ENCODE peak calls at places on chromosome X, in eight cellular contexts. I, O, S, A, G, J, H and Y are unnamed samples.
A peak's percentile ranks its signal among the peaks of the same experiment; 100 is the strongest.

GRCh38 chrX:106201502-106202178 is 33.5 kb downstream of the PWWP3B start:
- DNase-seq in O (no peak), H (no peak), I (no peak), S (no peak), G (no peak), A (no peak), J (no peak), Y (no peak)

GRCh38 chrX:129678176-129678880 is 23.6 kb upstream of the APLN start:
- DNase-seq in A (peak; percentile 14), J (peak; percentile 55), H (peak; percentile 44), O (peak; percentile 91), G (peak; percentile 62), S (peak; percentile 63), I (peak; percentile 22), Y (no peak)

GRCh38 chrX:132489256-132490085 is 633 bp upstream of the MBNL3 start:
- DNase-seq in H (peak; percentile 53), J (peak; percentile 78), S (peak; percentile 70), A (peak; percentile 12), I (peak; percentile 1), O (peak; percentile 91), G (peak; percentile 58), Y (peak; percentile 65)

GRCh38 chrX:141839856-141840255 is 1.7 kb downstream of the MAGEC3 start:
- DNase-seq in A (no peak), H (no peak), I (no peak), S (no peak), J (no peak), O (no peak), G (no peak), Y (no peak)

GRCh38 chrX:45743906-45744625 is 543.4 kb upstream of the DIPK2B start:
- DNase-seq in A (no peak), I (peak; percentile 15), G (peak; percentile 15), O (no peak), S (no peak), H (no peak), J (no peak), Y (peak; percentile 45)

GRCh38 chrX:40107291-40108083 is 9.7 kb upstream of the BCOR start:
- DNase-seq in H (peak; percentile 57), O (peak; percentile 90), A (peak; percentile 36), I (peak; percentile 40), J (peak; percentile 71), S (peak; percentile 87), G (peak; percentile 68), Y (no peak)

GRCh38 chrX:120839506-120839905 is 36.2 kb downstream of the CT47B1 start:
- DNase-seq in A (no peak), S (no peak), H (no peak), O (no peak), G (peak; percentile 64), J (no peak), I (peak; percentile 58), Y (peak; percentile 3)

GRCh38 chrX:126342859-126343258 is 176.8 kb upstream of the DCAF12L2 start:
- DNase-seq in H (no peak), J (peak; percentile 69), O (no peak), A (no peak), G (no peak), I (no peak), S (no peak), Y (no peak)

GRCh38 chrX:28120076-28120475 is 138.8 kb upstream of the DCAF8L1 start:
- DNase-seq in I (no peak), S (no peak), J (no peak), A (no peak), O (no peak), G (no peak), H (no peak), Y (peak; percentile 44)

GRCh38 chrX:106726485-106727437 is at the start of gene RNF128:
- DNase-seq in J (peak; percentile 72), A (peak; percentile 3), O (peak; percentile 83), S (peak; percentile 36), I (no peak), H (no peak), G (peak; percentile 62), Y (peak; percentile 42)

GRCh38 chrX:34656842-34657780 is at the start of gene TMEM47:
- DNase-seq in S (peak; percentile 80), A (peak; percentile 73), G (peak; percentile 84), I (peak; percentile 83), H (peak; percentile 78), J (peak; percentile 71), O (peak; percentile 92), Y (no peak)

GRCh38 chrX:103552236-103552635 is 32.9 kb upstream of the RAB40A start:
- DNase-seq in H (no peak), J (no peak), A (no peak), G (no peak), O (no peak), I (no peak), S (no peak), Y (no peak)

GRCh38 chrX:85359051-85359450 is 20.4 kb downstream of the POF1B start:
- DNase-seq in S (no peak), H (no peak), A (no peak), I (no peak), J (no peak), G (no peak), O (no peak), Y (no peak)

GRCh38 chrX:75786290-75786689 is 1.2 kb upstream of the MAGEE2 start:
- DNase-seq in S (no peak), G (no peak), A (no peak), H (no peak), O (no peak), I (no peak), J (no peak), Y (peak; percentile 13)

GRCh38 chrX:39301041-39301440 is 499.8 kb downstream of the MID1IP1 start:
- DNase-seq in I (no peak), S (no peak), A (no peak), H (no peak), J (no peak), G (no peak), O (no peak), Y (no peak)

DNA sequence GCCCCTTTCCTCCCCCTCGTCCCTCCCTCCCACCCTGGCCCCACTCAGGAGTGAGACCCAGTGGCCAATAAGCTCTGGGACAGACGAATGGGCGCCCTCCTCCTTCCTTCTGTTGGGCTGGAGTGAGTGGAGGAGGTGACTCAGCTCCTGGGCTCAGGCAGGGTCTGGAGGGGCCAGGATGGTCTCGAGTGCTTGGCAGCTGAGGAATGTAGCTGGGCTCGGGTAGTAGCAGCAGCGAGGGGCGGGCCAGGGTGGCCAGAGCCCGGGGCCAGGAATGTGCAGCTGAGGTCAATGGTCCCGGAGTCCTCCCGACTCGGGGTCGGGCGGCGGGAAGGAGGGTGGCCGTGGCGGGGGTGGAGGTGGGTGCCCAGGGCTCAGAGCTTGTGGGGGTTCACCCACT is 15.0 kb downstream of the G6PD start:
- DNase-seq in S (peak; percentile 81), G (peak; percentile 38), O (no peak), J (no peak), A (no peak), H (no peak), I (no peak), Y (no peak)
- H3K4me1 ChIP-seq in S (no peaks in the 10 kb centered on the region), G (no peaks in the 10 kb centered on the region), O (peaks cover 10% of the 10 kb centered on the region), J (peaks cover 17% of the 10 kb centered on the region), A (peaks cover 4% of the 10 kb centered on the region), H (peaks cover 5% of the 10 kb centered on the region), I (peaks cover 4% of the 10 kb centered on the region), Y (peaks cover 8% of the 10 kb centered on the region)

DNA sequence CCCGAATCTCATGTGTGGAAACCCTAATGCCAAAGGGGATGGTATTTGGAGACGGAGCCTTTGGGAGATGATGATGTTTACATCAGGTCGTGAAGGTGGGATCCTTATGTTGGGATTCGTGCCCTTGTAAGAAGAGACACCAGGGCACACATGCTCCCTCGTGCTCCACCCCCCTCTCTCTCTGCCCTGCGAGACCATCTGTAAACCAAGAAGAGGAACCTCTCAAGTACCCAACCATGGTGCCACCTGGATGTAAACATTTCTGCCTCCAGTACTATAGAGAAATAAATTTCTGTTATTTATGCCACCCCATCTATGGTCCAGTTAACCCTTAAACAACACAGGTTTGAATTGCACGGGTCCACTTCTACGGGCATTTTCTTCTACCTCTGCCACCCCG is 179.4 kb downstream of the DHRSX start:
- DNase-seq in I (no peak), O (no peak), G (no peak), H (no peak), J (no peak), A (no peak), S (no peak), Y (no peak)
- H3K27ac ChIP-seq in I (no peak overlapping the region), O (peak overlapping the region; percentile 85), G (no peak overlapping the region), H (peak overlapping the region; percentile 82), J (peak overlapping the region; percentile 77), A (peak overlapping the region; percentile 60), S (no peak overlapping the region), Y (no peak overlapping the region)

GRCh38 chrX:148537556-148538182 is 37.3 kb downstream of the AFF2 start:
- DNase-seq in O (no peak), G (no peak), A (no peak), J (no peak), I (no peak), H (no peak), S (no peak), Y (no peak)

GRCh38 chrX:148535639-148536038 is 35.2 kb downstream of the AFF2 start:
- DNase-seq in H (no peak), A (no peak), O (no peak), I (no peak), G (peak; percentile 49), J (no peak), S (no peak), Y (no peak)

GRCh38 chrX:148540114-148540513 is 39.7 kb downstream of the AFF2 start:
- DNase-seq in A (no peak), I (no peak), S (no peak), J (no peak), H (no peak), G (no peak), O (no peak), Y (no peak)

GRCh38 chrX:148538582-148538981 is 38.2 kb downstream of the AFF2 start:
- DNase-seq in H (no peak), O (no peak), S (no peak), I (no peak), A (no peak), J (no peak), G (no peak), Y (no peak)

GRCh38 chrX:148536961-148537360 is 36.5 kb downstream of the AFF2 start:
- DNase-seq in J (no peak), A (no peak), G (peak; percentile 34), O (no peak), S (no peak), I (no peak), H (no peak), Y (no peak)
- H3K4me1 ChIP-seq in J (no peaks in the 10 kb centered on the region), A (no peaks in the 10 kb centered on the region), G (peaks cover 13% of the 10 kb centered on the region), O (no peaks in the 10 kb centered on the region), S (no peaks in the 10 kb centered on the region), I (no peaks in the 10 kb centered on the region), H (no peaks in the 10 kb centered on the region), Y (no peaks in the 10 kb centered on the region)

GRCh38 chrX:43655961-43656494 is at the start of gene MAOA:
- DNase-seq in J (peak; percentile 87), A (peak; percentile 55), O (peak; percentile 89), G (no peak), H (peak; percentile 59), I (peak; percentile 59), S (peak; percentile 84), Y (peak; percentile 34)

GRCh38 chrX:43654431-43655150 is 1.5 kb upstream of the MAOA start:
- DNase-seq in S (peak; percentile 95), G (peak; percentile 90), O (peak; percentile 96), A (peak; percentile 92), J (peak; percentile 94), I (peak; percentile 92), H (peak; percentile 91), Y (peak; percentile 84)

DNA sequence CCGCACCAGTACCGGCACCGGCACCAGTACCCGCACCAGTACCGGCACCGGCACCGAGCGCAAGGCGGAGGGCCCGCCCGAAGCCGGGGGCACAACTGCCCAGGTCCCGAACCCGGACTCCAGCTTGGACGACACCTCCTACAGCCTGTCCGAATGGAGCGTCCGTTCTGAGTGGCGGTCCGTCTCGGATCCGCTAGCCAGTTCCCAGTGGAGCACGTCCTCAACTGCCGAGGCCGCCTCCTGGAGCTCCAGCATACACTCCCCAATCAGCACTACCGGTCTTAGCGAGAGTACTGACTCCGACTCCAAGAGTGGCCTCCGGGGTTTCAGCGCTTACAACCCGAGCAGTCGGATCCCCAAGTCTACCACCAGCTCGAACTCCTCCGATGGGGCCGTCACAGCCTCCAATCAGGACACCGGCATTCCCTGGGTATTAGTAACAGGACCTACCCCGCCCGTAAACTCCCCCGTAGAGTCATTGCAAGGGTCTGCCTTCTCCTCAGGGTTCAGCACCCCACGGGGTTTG is 885 bp upstream of the MAOA start:
- DNase-seq in A (peak; percentile 25), O (no peak), G (peak; percentile 52), I (peak; percentile 36), S (peak; percentile 63), J (peak; percentile 50), H (peak; percentile 30), Y (no peak)
- H3K27ac ChIP-seq in A (peak overlapping the region; percentile 94), O (peak overlapping the region; percentile 98), G (no peak overlapping the region), I (peak overlapping the region; percentile 95), S (no peak overlapping the region), J (peak overlapping the region; percentile 92), H (peak overlapping the region; percentile 88), Y (peak overlapping the region; percentile 100)